ENCODE peak calls at places on chromosomes 2 and 18, in four cellular contexts. Y, K, V and O are unnamed samples.

GRCh38 chr2:149205143-149205542 is 125.2 kb upstream of the LYPD6 start:
- DNase-seq in Y (no peak), V (no peak), K (no peak), O (no peak)

GRCh38 chr2:112623913-112624777 is 21.6 kb upstream of the SLC20A1 start:
- DNase-seq in V (peak), Y (peak), K (no peak), O (no peak)

GRCh38 chr2:227780981-227781630 is 32.5 kb upstream of the CCL20 start:
- DNase-seq in K (no peak), Y (no peak), V (no peak), O (peak)

GRCh38 chr18:21452808-21453511 is 147.5 kb downstream of the ESCO1 start:
- DNase-seq in K (no peak), Y (no peak), V (no peak), O (no peak)

GRCh38 chr2:142061733-142062132 is 69.1 kb downstream of the LRP1B start:
- DNase-seq in V (no peak), K (no peak), Y (no peak), O (no peak)

GRCh38 chr2:215970425-215970824 is 42.9 kb downstream of the MREG start:
- DNase-seq in V (no peak), K (no peak), Y (no peak), O (no peak)

GRCh38 chr2:205524656-205525055 is 157.6 kb upstream of the NRP2 start:
- DNase-seq in Y (no peak), K (no peak), V (no peak), O (no peak)

GRCh38 chr2:225558425-225558824 is 158.9 kb downstream of the NYAP2 start:
- DNase-seq in V (no peak), Y (no peak), K (no peak), O (no peak)

GRCh38 chr2:157497603-157498314 is 53.9 kb upstream of the CYTIP start:
- DNase-seq in Y (peak), K (no peak), V (peak), O (peak)

GRCh38 chr2:28102455-28102874 is 211.9 kb downstream of the BABAM2 start:
- DNase-seq in Y (no peak), V (peak), K (no peak), O (no peak)

DNA sequence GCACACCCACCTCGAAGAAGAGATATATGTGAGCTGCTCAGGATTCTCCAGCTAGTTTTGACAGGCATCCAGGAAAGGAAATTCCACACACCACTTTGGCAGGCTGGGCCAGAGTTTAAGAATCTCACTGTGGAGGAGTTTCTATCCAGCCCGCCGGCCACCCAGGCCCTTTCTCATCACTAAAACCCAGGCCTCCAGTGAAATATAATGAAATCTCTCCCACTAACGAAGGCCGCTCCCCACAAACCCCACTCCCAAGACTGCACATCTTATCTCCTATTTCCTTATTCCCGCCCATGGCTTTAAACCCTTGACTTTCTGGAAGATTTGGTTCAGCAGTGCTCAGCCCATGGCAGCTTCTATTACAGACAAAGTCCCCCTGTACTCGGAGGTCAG is 202.1 kb downstream of the GLI2 start:
- DNase-seq in Y (no peak), K (no peak), V (no peak), O (no peak)
- H3K4me3 ChIP-seq in Y (no peak), K (no peak), V (no peak), O (no peak)

GRCh38 chr2:213288913-213289700 is 4.8 kb downstream of the SPAG16 start:
- DNase-seq in V (no peak), K (no peak), Y (no peak), O (no peak)

GRCh38 chr2:213281156-213281555 is 3.1 kb upstream of the SPAG16 start:
- DNase-seq in K (no peak), V (no peak), Y (no peak), O (no peak)

GRCh38 chr2:213279961-213280360 is 4.3 kb upstream of the SPAG16 start:
- DNase-seq in K (no peak), Y (no peak), V (no peak), O (no peak)

GRCh38 chr2:213285404-213285803 is 1.1 kb downstream of the SPAG16 start:
- DNase-seq in V (no peak), K (no peak), Y (no peak), O (no peak)

DNA sequence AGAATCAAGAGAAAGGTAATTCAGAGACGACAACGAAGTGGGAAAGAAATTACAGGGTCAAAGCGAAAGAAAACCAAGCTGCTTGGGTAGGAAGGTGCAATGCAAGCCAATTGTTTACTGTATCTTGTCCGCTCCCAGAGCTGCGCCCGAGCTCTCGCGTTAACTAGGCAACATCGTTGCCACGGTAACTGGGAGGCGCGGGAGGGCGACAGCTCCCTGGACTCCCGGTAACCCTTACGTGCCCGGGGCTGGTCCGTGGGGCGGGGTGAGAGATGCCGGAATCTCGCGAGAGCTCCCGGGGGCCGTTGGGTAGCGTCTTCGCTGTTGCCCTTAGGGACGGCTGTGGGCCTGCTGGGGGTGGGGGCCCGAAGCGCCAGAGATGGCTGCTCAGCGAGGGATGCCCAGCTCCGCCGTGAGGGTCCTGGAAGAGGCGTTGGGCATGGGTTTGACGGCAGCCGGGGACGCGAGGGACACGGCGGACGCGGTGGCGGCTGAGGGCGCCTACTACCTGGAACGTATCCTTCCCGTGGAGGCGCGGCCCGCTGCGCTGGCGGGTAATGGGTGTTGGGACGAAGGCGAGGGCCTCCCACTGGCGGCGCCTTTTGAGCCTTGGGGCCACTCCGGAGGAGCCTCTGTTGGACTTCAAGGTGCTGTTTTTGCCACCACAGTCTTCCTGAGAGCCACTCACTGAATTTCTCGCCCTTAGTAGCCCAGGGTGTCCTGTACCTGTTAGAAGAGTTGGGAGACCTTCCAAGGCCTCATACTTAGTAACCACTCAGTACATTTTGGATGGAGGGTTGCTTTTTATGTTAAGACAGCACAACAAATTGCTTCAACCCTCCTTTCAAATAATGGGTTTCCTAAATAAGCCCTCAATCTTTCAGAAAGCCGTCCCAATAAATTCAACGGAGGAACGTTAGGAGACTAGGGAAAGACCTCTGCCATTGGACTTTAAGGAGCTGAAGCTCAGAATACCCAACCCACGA is at the start of gene SPAG16:
- DNase-seq in V (peak), Y (peak), K (peak), O (peak)
- TF ChIP-seq POLR2AphosphoS5 in V (peak), Y (no peak), K (peak), O (no peak)

GRCh38 chr2:8489751-8490150 is 192.1 kb upstream of the ID2 start:
- DNase-seq in K (no peak), V (no peak), Y (no peak), O (no peak)

GRCh38 chr2:8489221-8489620 is 192.6 kb upstream of the ID2 start:
- DNase-seq in Y (no peak), K (no peak), V (no peak), O (no peak)

GRCh38 chr2:8490166-8490565 is 191.7 kb upstream of the ID2 start:
- DNase-seq in K (no peak), V (no peak), Y (no peak), O (no peak)

GRCh38 chr2:8487461-8487932 is 194.4 kb upstream of the ID2 start:
- DNase-seq in Y (no peak), K (no peak), V (no peak), O (no peak)

GRCh38 chr2:8488001-8488738 is 193.7 kb upstream of the ID2 start:
- DNase-seq in Y (no peak), K (no peak), V (no peak), O (no peak)
- H3K4me3 ChIP-seq in Y (no peak), K (no peak), V (no peak), O (no peak)

DNA sequence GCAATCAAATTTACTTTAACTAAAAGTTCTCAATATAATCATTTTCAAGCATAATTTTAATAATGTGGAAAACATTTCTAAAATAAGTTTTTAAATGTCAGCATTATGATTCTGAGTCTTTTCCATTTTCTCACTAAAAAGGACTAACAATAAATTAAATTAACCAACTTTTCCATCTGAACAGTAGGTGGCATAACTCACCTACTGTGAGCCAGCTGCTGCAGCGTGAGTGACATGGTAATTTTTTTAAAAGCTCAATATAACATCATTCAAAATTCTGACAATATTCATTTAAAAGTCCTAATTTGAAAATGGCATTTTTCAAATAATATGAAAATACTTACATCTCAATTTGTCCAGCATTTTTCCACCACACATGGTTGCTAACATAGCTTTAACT is 66.5 kb downstream of the DTNB start:
- DNase-seq in Y (peak), K (no peak), V (peak), O (no peak)
- TF ChIP-seq POLR2AphosphoS5 in Y (no peak), K (no peak), V (no peak), O (no peak)

GRCh38 chr2:201262718-201263117 is 2.4 kb downstream of the CASP8 start:
- DNase-seq in V (no peak), Y (no peak), K (no peak), O (no peak)

GRCh38 chr2:201260302-201260800 is at the start of gene CASP8:
- DNase-seq in V (no peak), K (peak), Y (no peak), O (peak)

GRCh38 chr2:201261911-201262310 is 1.6 kb downstream of the CASP8 start:
- DNase-seq in K (no peak), Y (no peak), V (no peak), O (no peak)

GRCh38 chr2:201259216-201259615 is 1.1 kb upstream of the CASP8 start:
- DNase-seq in Y (no peak), K (no peak), V (no peak), O (no peak)

DNA sequence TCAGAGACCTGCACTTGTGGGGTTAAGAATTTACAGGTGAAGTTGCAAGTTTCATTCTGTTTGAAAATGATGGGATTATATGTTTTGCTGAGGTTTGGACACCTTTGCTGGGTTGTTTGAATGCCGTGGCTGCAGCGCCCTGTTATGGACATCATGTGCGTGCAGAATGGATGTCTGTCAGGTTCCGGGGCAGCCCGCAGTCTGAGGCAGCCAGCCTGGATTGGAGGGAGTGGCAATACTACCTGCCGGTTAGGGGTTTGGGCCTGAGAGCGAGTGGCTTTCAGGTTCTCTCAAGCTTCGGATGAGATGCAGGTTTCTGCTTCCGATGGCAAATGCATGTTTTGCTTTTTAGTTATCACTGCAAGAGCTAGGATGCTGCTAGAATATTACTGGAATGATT is 1.1 kb downstream of the CASP8 start:
- DNase-seq in K (peak), Y (no peak), V (no peak), O (no peak)
- H3K4me3 ChIP-seq in K (peak), Y (peak), V (no peak), O (peak)

GRCh38 chr18:8980496-8981402 is 121.8 kb upstream of the NDUFV2 start:
- DNase-seq in V (no peak), Y (no peak), K (no peak), O (no peak)
- TF ChIP-seq POLR2AphosphoS5 in V (no peak), Y (no peak), K (no peak), O (no peak)